ENCODE peak calls at places on chromosomes 16 and 17, in eight cellular contexts. H is EH; S is effector CD4-positive, alpha-beta T cell; X is hypothalamus; V is bronchial epithelial cell; R is NCI-H1930; U is CD8-positive, alpha-beta T cell; A is NCI-H1436. D is an unnamed sample.

GRCh38 chr17:52149626-52150025 is 8.9 kb downstream of the CA10 start:
- DNase-seq in H (no peak), S (no peak), X (no peak), V (no peak), R (no peak), U (no peak), A (no peak), D (no peak)

GRCh38 chr17:1779571-1780074 is 17.8 kb downstream of the SERPINF1 start:
- DNase-seq in H (peak), S (no peak), X (no peak), V (peak), R (no peak), U (no peak), A (no peak), D (peak)

GRCh38 chr16:84360748-84361147 is 7.6 kb upstream of the ATP2C2 start:
- DNase-seq in H (no peak), S (no peak), X (no peak), V (no peak), R (no peak), U (no peak), A (no peak), D (no peak)

GRCh38 chr17:17070931-17071330 is 28.7 kb downstream of the MPRIP start:
- DNase-seq in H (no peak), S (no peak), X (no peak), V (no peak), R (no peak), U (no peak), A (no peak), D (no peak)

GRCh38 chr16:89316701-89317100 is 99.2 kb downstream of the ZNF778 start:
- DNase-seq in H (no peak), S (no peak), X (no peak), V (no peak), R (no peak), U (peak), A (no peak), D (no peak)

GRCh38 chr16:4970010-4970409 is 11.9 kb downstream of the SEC14L5 start:
- DNase-seq in H (no peak), S (no peak), X (no peak), V (no peak), R (no peak), U (no peak), A (no peak), D (no peak)

GRCh38 chr17:19935169-19935568 is 42.5 kb downstream of the AKAP10 start:
- DNase-seq in H (peak), S (no peak), X (no peak), V (peak), R (no peak), U (no peak), A (no peak), D (peak)

GRCh38 chr16:57723170-57723569 is 12.4 kb upstream of the KATNB1 start:
- DNase-seq in H (peak), S (no peak), X (no peak), V (no peak), R (no peak), U (no peak), A (no peak), D (no peak)

GRCh38 chr17:13027246-13027645 is 9.4 kb upstream of the ELAC2 start:
- DNase-seq in H (peak), S (no peak), X (no peak), V (no peak), R (no peak), U (no peak), A (no peak), D (no peak)

GRCh38 chr17:65074778-65075250 is 18.3 kb upstream of the GNA13 start:
- DNase-seq in H (peak), S (no peak), X (no peak), V (no peak), R (no peak), U (no peak), A (no peak), D (no peak)

GRCh38 chr16:74738134-74738541 is 36.5 kb downstream of the FA2H start:
- DNase-seq in H (peak), S (no peak), X (no peak), V (peak), R (no peak), U (no peak), A (no peak), D (no peak)

GRCh38 chr16:64196444-64196843 is 925.4 kb downstream of the CDH11 start:
- DNase-seq in H (peak), S (no peak), X (no peak), V (no peak), R (no peak), U (no peak), A (no peak), D (no peak)

GRCh38 chr17:3594056-3594810 is 15.0 kb downstream of the TRPV1 start:
- DNase-seq in H (peak), S (no peak), X (no peak), V (peak), R (no peak), U (no peak), A (no peak), D (no peak)

GRCh38 chr16:19705131-19705501 is 12.9 kb downstream of the KNOP1 start:
- DNase-seq in H (no peak), S (no peak), X (no peak), V (no peak), R (no peak), U (no peak), A (no peak), D (no peak)

GRCh38 chr17:16459850-16460550 is 32.0 kb downstream of the LRRC75A start:
- DNase-seq in H (peak), S (no peak), X (no peak), V (peak), R (no peak), U (no peak), A (no peak), D (peak)

GRCh38 chr16:86377251-86378022 is 132.9 kb upstream of the FOXF1 start:
- DNase-seq in H (no peak), S (no peak), X (no peak), V (no peak), R (no peak), U (no peak), A (no peak), D (no peak)

GRCh38 chr16:46690281-46691178 is 1.1 kb downstream of the ORC6 start:
- DNase-seq in H (peak), S (no peak), X (no peak), V (no peak), R (no peak), U (no peak), A (no peak), D (no peak)

GRCh38 chr17:83028851-83029250 is 50.6 kb upstream of the METRNL start:
- DNase-seq in H (no peak), S (no peak), X (no peak), V (no peak), R (no peak), U (no peak), A (no peak), D (no peak)

GRCh38 chr16:3027983-3028715 is 4.3 kb downstream of the THOC6 start:
- DNase-seq in H (peak), S (peak), X (no peak), V (peak), R (peak), U (peak), A (peak), D (peak)

GRCh38 chr17:82931696-82932060 is 91.9 kb upstream of the ZNF750 start:
- DNase-seq in H (peak), S (no peak), X (no peak), V (peak), R (no peak), U (no peak), A (no peak), D (peak)

GRCh38 chr16:12067714-12068401 is 91.3 kb downstream of the SNX29 start:
- DNase-seq in H (peak), S (no peak), X (no peak), V (peak), R (peak), U (peak), A (peak), D (peak)

GRCh38 chr17:44004077-44004760 is at the start of gene NAGS:
- DNase-seq in H (no peak), S (no peak), X (no peak), V (peak), R (no peak), U (peak), A (no peak), D (no peak)

GRCh38 chr16:84360170-84360569 is 8.2 kb upstream of the ATP2C2 start:
- DNase-seq in H (peak), S (no peak), X (no peak), V (peak), R (no peak), U (peak), A (no peak), D (peak)

GRCh38 chr16:11992594-11993524 is 16.3 kb downstream of the SNX29 start:
- DNase-seq in H (no peak), S (no peak), X (no peak), V (no peak), R (no peak), U (no peak), A (peak), D (no peak)

GRCh38 chr17:65433592-65433991 is 127.9 kb downstream of the AXIN2 start:
- DNase-seq in H (no peak), S (no peak), X (no peak), V (no peak), R (no peak), U (no peak), A (no peak), D (no peak)

GRCh38 chr17:64706224-64707076 is 44.3 kb upstream of the SMURF2 start:
- DNase-seq in H (peak), S (no peak), X (no peak), V (peak), R (no peak), U (no peak), A (no peak), D (peak)

GRCh38 chr16:56625140-56625942 is at the start of gene MT1E:
- DNase-seq in H (peak), S (peak), X (no peak), V (peak), R (no peak), U (peak), A (no peak), D (peak)

GRCh38 chr16:51881731-51882130 is 665.2 kb downstream of the TOX3 start:
- DNase-seq in H (peak), S (no peak), X (no peak), V (no peak), R (no peak), U (no peak), A (no peak), D (no peak)

GRCh38 chr17:14019186-14019956 is 49.9 kb upstream of the COX10 start:
- DNase-seq in H (peak), S (no peak), X (no peak), V (peak), R (no peak), U (no peak), A (no peak), D (peak)

GRCh38 chr17:28379814-28380571 is 8.5 kb downstream of the SARM1 start:
- DNase-seq in H (peak), S (no peak), X (no peak), V (peak), R (no peak), U (no peak), A (no peak), D (peak)

GRCh38 chr17:40326014-40326831 is 17.2 kb downstream of the RARA start:
- DNase-seq in H (no peak), S (peak), X (no peak), V (no peak), R (no peak), U (peak), A (no peak), D (no peak)